ENCODE peak calls at places on chromosome 4, in five cellular contexts. R is activated CD8-positive, alpha-beta memory T cell treated with anti-CD3 and anti-CD28 coated beads, Interleukin-2, amount 50 U/mL, for 4 hours; Y is tibial nerve; M is stimulated activated CD4-positive, alpha-beta T cell treated with anti-CD3 and anti-CD28 coated beads, Interleukin-4, amount 100 ng/mL, for 24 hours; W is omental fat pad. G is an unnamed sample.

GRCh38 chr4:15515106-15515505 is 45.4 kb downstream of the CC2D2A start:
- DNase-seq in R (no peak), Y (no peak), M (no peak), W (no peak), G (no peak)

GRCh38 chr4:146976145-146976544 is 30.5 kb upstream of the TTC29 start:
- DNase-seq in R (no peak), Y (no peak), M (no peak), W (no peak), G (no peak)

GRCh38 chr4:10546-10870 is 42.6 kb upstream of the ZNF595 start:
- DNase-seq in R (no peak), Y (no peak), M (no peak), W (no peak), G (no peak)

GRCh38 chr4:28709821-28710330 is 1849.2 kb downstream of the STIM2 start:
- DNase-seq in R (no peak), Y (no peak), M (no peak), W (no peak), G (no peak)

GRCh38 chr4:87785858-87786509 is 13.4 kb upstream of the IBSP start:
- DNase-seq in R (no peak), Y (no peak), M (no peak), W (no peak), G (no peak)

GRCh38 chr4:127055349-127055748 is 577.4 kb upstream of the INTU start:
- DNase-seq in R (no peak), Y (no peak), M (no peak), W (no peak), G (no peak)

GRCh38 chr4:152660526-152660925 is 19.3 kb downstream of the TMEM154 start:
- DNase-seq in R (no peak), Y (no peak), M (no peak), W (no peak), G (no peak)

GRCh38 chr4:159052315-159052714 is 50.6 kb upstream of the RAPGEF2 start:
- DNase-seq in R (no peak), Y (no peak), M (no peak), W (no peak), G (no peak)

GRCh38 chr4:58809366-58809765 is 1699.2 kb upstream of the IGFBP7 start:
- DNase-seq in R (no peak), Y (no peak), M (no peak), W (no peak), G (no peak)

GRCh38 chr4:36549256-36549655 is 267.8 kb downstream of the DTHD1 start:
- DNase-seq in R (no peak), Y (no peak), M (no peak), W (no peak), G (no peak)

GRCh38 chr4:2285665-2286381 is 23.9 kb upstream of the MXD4 start:
- DNase-seq in R (peak), Y (no peak), M (no peak), W (peak), G (no peak)

GRCh38 chr4:140819621-140820020 is 63.4 kb upstream of the TBC1D9 start:
- DNase-seq in R (no peak), Y (no peak), M (no peak), W (no peak), G (no peak)

GRCh38 chr4:128424524-128425195 is 137.0 kb upstream of the PGRMC2 start:
- DNase-seq in R (no peak), Y (no peak), M (no peak), W (no peak), G (no peak)

GRCh38 chr4:159764343-159764952 is 661.6 kb downstream of the RAPGEF2 start:
- DNase-seq in R (no peak), Y (no peak), M (no peak), W (no peak), G (no peak)

GRCh38 chr4:158667651-158668198 is 4.0 kb downstream of the C4orf46 start:
- DNase-seq in R (no peak), Y (no peak), M (peak), W (no peak), G (no peak)

GRCh38 chr4:16140520-16141249 is 56.9 kb upstream of the PROM1 start:
- DNase-seq in R (no peak), Y (no peak), M (no peak), W (no peak), G (no peak)

GRCh38 chr4:120816385-120816784 is 106.1 kb downstream of the PRDM5 start:
- DNase-seq in R (no peak), Y (no peak), M (no peak), W (no peak), G (no peak)

GRCh38 chr4:189838821-189839497 is 101.7 kb upstream of the FRG1 start:
- DNase-seq in R (no peak), Y (no peak), M (no peak), W (no peak), G (no peak)

GRCh38 chr4:93730251-93730650 is 98.3 kb upstream of the ATOH1 start:
- DNase-seq in R (no peak), Y (no peak), M (no peak), W (no peak), G (no peak)

GRCh38 chr4:53721276-53721675 is 130.0 kb upstream of the LNX1 start:
- DNase-seq in R (no peak), Y (no peak), M (no peak), W (no peak), G (no peak)

GRCh38 chr4:140686799-140687198 is 69.4 kb downstream of the TBC1D9 start:
- DNase-seq in R (no peak), Y (no peak), M (no peak), W (no peak), G (no peak)

GRCh38 chr4:25970241-25970675 is 56.2 kb downstream of the SMIM20 start:
- DNase-seq in R (no peak), Y (no peak), M (no peak), W (no peak), G (no peak)

GRCh38 chr4:133320576-133321170 is 171.6 kb downstream of the PCDH10 start:
- DNase-seq in R (no peak), Y (no peak), M (no peak), W (no peak), G (no peak)

GRCh38 chr4:24736066-24736465 is 59.3 kb upstream of the SOD3 start:
- DNase-seq in R (no peak), Y (no peak), M (no peak), W (no peak), G (no peak)

GRCh38 chr4:166435449-166435848 is 562.4 kb downstream of the TLL1 start:
- DNase-seq in R (no peak), Y (no peak), M (no peak), W (no peak), G (no peak)

GRCh38 chr4:73617256-73617655 is 3.0 kb downstream of the RASSF6 start:
- DNase-seq in R (no peak), Y (no peak), M (no peak), W (no peak), G (no peak)

GRCh38 chr4:149838036-149838435 is 22.4 kb upstream of the IQCM start:
- DNase-seq in R (no peak), Y (no peak), M (no peak), W (no peak), G (no peak)

GRCh38 chr4:1330761-1331590 is 16.0 kb upstream of the UVSSA start:
- DNase-seq in R (peak), Y (no peak), M (peak), W (no peak), G (no peak)

GRCh38 chr4:138035781-138036258 is 206.3 kb downstream of the SLC7A11 start:
- DNase-seq in R (no peak), Y (no peak), M (no peak), W (no peak), G (no peak)

GRCh38 chr4:3340703-3341088 is 47.9 kb downstream of the RGS12 start:
- DNase-seq in R (no peak), Y (no peak), M (no peak), W (no peak), G (no peak)